ENCODE peak calls at places on chromosomes 7 and 10, in ten cellular contexts. One of them, this sample, is unnamed.

GRCh38 chr10:128095023-128095752 is 31.0 kb downstream of the MKI67 start:
- DNase-seq in psoas muscle: no peak
- DNase-seq in Panc1: no peak
- DNase-seq in keratinocyte: no peak
- DNase-seq in lower lobe of right lung: no peak
- DNase-seq in ovary: no peak
- DNase-seq in thyroid gland: no peak
- DNase-seq in body of pancreas: no peak
- DNase-seq in SK-N-SH: no peak
- DNase-seq in PC-3: peak; percentile 18
- DNase-seq in this sample: peak; percentile 65

GRCh38 chr7:150339369-150339768 is 2.1 kb downstream of the RARRES2 start:
- DNase-seq in psoas muscle: no peak
- DNase-seq in Panc1: no peak
- DNase-seq in keratinocyte: no peak
- DNase-seq in lower lobe of right lung: no peak
- DNase-seq in ovary: no peak
- DNase-seq in thyroid gland: no peak
- DNase-seq in body of pancreas: no peak
- DNase-seq in SK-N-SH: no peak
- DNase-seq in PC-3: no peak
- DNase-seq in this sample: no peak

GRCh38 chr7:128029405-128029995 is 1.7 kb downstream of the LRRC4 start:
- DNase-seq in psoas muscle: no peak
- DNase-seq in Panc1: no peak
- DNase-seq in keratinocyte: no peak
- DNase-seq in lower lobe of right lung: no peak
- DNase-seq in ovary: no peak
- DNase-seq in thyroid gland: no peak
- DNase-seq in body of pancreas: no peak
- DNase-seq in SK-N-SH: no peak
- DNase-seq in PC-3: no peak
- DNase-seq in this sample: no peak

GRCh38 chr10:117720931-117721826 is 178.6 kb downstream of the EMX2 start:
- DNase-seq in psoas muscle: no peak
- DNase-seq in Panc1: no peak
- DNase-seq in keratinocyte: no peak
- DNase-seq in lower lobe of right lung: no peak
- DNase-seq in ovary: no peak
- DNase-seq in thyroid gland: no peak
- DNase-seq in body of pancreas: no peak
- DNase-seq in SK-N-SH: no peak
- DNase-seq in PC-3: no peak
- DNase-seq in this sample: no peak

GRCh38 chr7:140670343-140670935 is 2.3 kb upstream of the ADCK2 start:
- DNase-seq in psoas muscle: no peak
- DNase-seq in Panc1: no peak
- DNase-seq in keratinocyte: no peak
- DNase-seq in lower lobe of right lung: no peak
- DNase-seq in ovary: no peak
- DNase-seq in thyroid gland: no peak
- DNase-seq in body of pancreas: no peak
- DNase-seq in SK-N-SH: no peak
- DNase-seq in PC-3: no peak
- DNase-seq in this sample: no peak

GRCh38 chr10:86655173-86655540 is 810 bp downstream of the OPN4 start:
- DNase-seq in psoas muscle: no peak
- DNase-seq in Panc1: no peak
- DNase-seq in keratinocyte: no peak
- DNase-seq in lower lobe of right lung: peak; percentile 14
- DNase-seq in ovary: no peak
- DNase-seq in thyroid gland: no peak
- DNase-seq in body of pancreas: no peak
- DNase-seq in SK-N-SH: peak; percentile 4
- DNase-seq in PC-3: no peak
- DNase-seq in this sample: no peak

GRCh38 chr10:10872035-10872673 is 145.5 kb upstream of the CELF2 start:
- DNase-seq in psoas muscle: no peak
- DNase-seq in Panc1: no peak
- DNase-seq in keratinocyte: no peak
- DNase-seq in lower lobe of right lung: no peak
- DNase-seq in ovary: no peak
- DNase-seq in thyroid gland: no peak
- DNase-seq in body of pancreas: peak; percentile 13
- DNase-seq in SK-N-SH: no peak
- DNase-seq in PC-3: no peak
- DNase-seq in this sample: no peak

GRCh38 chr10:44293842-44294241 is 91.1 kb downstream of the CXCL12 start:
- DNase-seq in psoas muscle: peak; percentile 67
- DNase-seq in Panc1: no peak
- DNase-seq in keratinocyte: no peak
- DNase-seq in lower lobe of right lung: peak; percentile 69
- DNase-seq in ovary: peak; percentile 47
- DNase-seq in thyroid gland: peak; percentile 65
- DNase-seq in body of pancreas: peak; percentile 43
- DNase-seq in SK-N-SH: no peak
- DNase-seq in PC-3: no peak
- DNase-seq in this sample: no peak

GRCh38 chr10:111384556-111384955 is 307.7 kb downstream of the ADRA2A start:
- DNase-seq in psoas muscle: no peak
- DNase-seq in Panc1: no peak
- DNase-seq in keratinocyte: no peak
- DNase-seq in lower lobe of right lung: no peak
- DNase-seq in ovary: no peak
- DNase-seq in thyroid gland: no peak
- DNase-seq in body of pancreas: no peak
- DNase-seq in SK-N-SH: no peak
- DNase-seq in PC-3: no peak
- DNase-seq in this sample: no peak

GRCh38 chr7:7971308-7972040 is 2.9 kb downstream of the GLCCI1 start:
- DNase-seq in psoas muscle: no peak
- DNase-seq in Panc1: no peak
- DNase-seq in keratinocyte: no peak
- DNase-seq in lower lobe of right lung: no peak
- DNase-seq in ovary: no peak
- DNase-seq in thyroid gland: no peak
- DNase-seq in body of pancreas: no peak
- DNase-seq in SK-N-SH: no peak
- DNase-seq in PC-3: no peak
- DNase-seq in this sample: no peak

GRCh38 chr10:76717141-76717540 is 920.5 kb downstream of the KCNMA1 start:
- DNase-seq in psoas muscle: no peak
- DNase-seq in Panc1: no peak
- DNase-seq in keratinocyte: no peak
- DNase-seq in lower lobe of right lung: no peak
- DNase-seq in ovary: no peak
- DNase-seq in thyroid gland: no peak
- DNase-seq in body of pancreas: no peak
- DNase-seq in SK-N-SH: no peak
- DNase-seq in PC-3: peak; percentile 99
- DNase-seq in this sample: no peak

GRCh38 chr10:30046476-30046875 is 12.9 kb downstream of the JCAD start:
- DNase-seq in psoas muscle: no peak
- DNase-seq in Panc1: no peak
- DNase-seq in keratinocyte: no peak
- DNase-seq in lower lobe of right lung: no peak
- DNase-seq in ovary: no peak
- DNase-seq in thyroid gland: no peak
- DNase-seq in body of pancreas: no peak
- DNase-seq in SK-N-SH: no peak
- DNase-seq in PC-3: no peak
- DNase-seq in this sample: no peak

GRCh38 chr7:48617988-48618387 is 306.4 kb upstream of the CDC14C start:
- DNase-seq in psoas muscle: no peak
- DNase-seq in Panc1: no peak
- DNase-seq in keratinocyte: no peak
- DNase-seq in lower lobe of right lung: no peak
- DNase-seq in ovary: no peak
- DNase-seq in thyroid gland: no peak
- DNase-seq in body of pancreas: no peak
- DNase-seq in SK-N-SH: no peak
- DNase-seq in PC-3: peak; percentile 6
- DNase-seq in this sample: no peak

GRCh38 chr10:91170418-91170817 is 50.0 kb upstream of the PCGF5 start:
- DNase-seq in psoas muscle: no peak
- DNase-seq in Panc1: no peak
- DNase-seq in keratinocyte: no peak
- DNase-seq in lower lobe of right lung: no peak
- DNase-seq in ovary: no peak
- DNase-seq in thyroid gland: no peak
- DNase-seq in body of pancreas: no peak
- DNase-seq in SK-N-SH: no peak
- DNase-seq in PC-3: no peak
- DNase-seq in this sample: no peak

GRCh38 chr7:28800150-28800549 is 158.0 kb downstream of the TRIL start:
- DNase-seq in psoas muscle: peak; percentile 59
- DNase-seq in Panc1: no peak
- DNase-seq in keratinocyte: no peak
- DNase-seq in lower lobe of right lung: peak; percentile 71
- DNase-seq in ovary: no peak
- DNase-seq in thyroid gland: no peak
- DNase-seq in body of pancreas: peak; percentile 50
- DNase-seq in SK-N-SH: no peak
- DNase-seq in PC-3: no peak
- DNase-seq in this sample: no peak

GRCh38 chr10:73413108-73413527 is 740 bp downstream of the ANXA7 start:
- DNase-seq in psoas muscle: peak; percentile 63
- DNase-seq in Panc1: peak; percentile 17
- DNase-seq in keratinocyte: peak; percentile 35
- DNase-seq in lower lobe of right lung: no peak
- DNase-seq in ovary: no peak
- DNase-seq in thyroid gland: no peak
- DNase-seq in body of pancreas: peak; percentile 76
- DNase-seq in SK-N-SH: peak; percentile 48
- DNase-seq in PC-3: peak; percentile 96
- DNase-seq in this sample: no peak

GRCh38 chr10:112510384-112510783 is 63.4 kb downstream of the VTI1A start:
- DNase-seq in psoas muscle: no peak
- DNase-seq in Panc1: no peak
- DNase-seq in keratinocyte: no peak
- DNase-seq in lower lobe of right lung: no peak
- DNase-seq in ovary: no peak
- DNase-seq in thyroid gland: no peak
- DNase-seq in body of pancreas: no peak
- DNase-seq in SK-N-SH: no peak
- DNase-seq in PC-3: no peak
- DNase-seq in this sample: no peak

DNA sequence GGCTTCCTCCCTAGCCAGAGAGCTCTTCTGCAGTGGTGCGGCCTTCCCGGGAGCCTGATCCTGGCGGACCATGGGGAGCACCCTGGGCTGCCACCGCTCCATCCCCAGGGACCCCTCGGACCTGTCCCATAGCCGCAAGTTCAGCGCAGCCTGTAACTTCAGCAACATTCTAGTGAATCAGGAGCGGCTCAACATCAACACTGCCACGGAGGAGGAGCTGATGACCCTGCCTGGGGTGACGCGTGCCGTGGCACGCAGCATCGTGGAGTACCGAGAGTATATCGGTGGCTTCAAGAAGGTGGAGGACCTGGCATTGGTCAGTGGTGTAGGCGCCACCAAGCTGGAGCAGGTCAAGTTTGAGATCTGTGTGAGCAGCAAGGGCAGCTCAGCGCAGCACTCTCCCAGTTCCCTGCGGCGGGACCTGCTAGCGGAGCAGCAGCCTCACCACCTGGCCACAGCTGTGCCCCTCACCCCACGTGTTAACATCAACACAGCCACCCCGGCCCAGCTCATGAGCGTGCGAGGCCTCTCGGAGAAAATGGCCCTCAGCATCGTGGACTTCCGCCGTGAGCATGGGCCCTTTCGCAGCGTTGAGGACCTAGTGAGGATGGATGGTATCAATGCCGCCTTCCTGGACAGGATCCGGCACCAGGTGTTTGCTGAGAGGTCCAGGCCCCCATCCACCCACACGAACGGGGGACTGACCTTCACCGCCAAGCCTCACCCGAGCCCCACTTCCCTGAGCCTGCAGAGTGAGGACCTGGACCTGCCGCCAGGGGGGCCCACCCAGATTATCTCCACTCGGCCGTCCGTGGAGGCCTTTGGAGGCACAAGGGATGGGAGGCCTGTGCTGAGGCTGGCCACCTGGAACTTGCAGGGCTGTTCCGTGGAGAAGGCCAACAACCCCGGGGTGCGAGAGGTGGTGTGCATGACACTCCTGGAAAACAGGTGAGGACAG is 1.5 kb downstream of the EEPD1 start:
- DNase-seq in psoas muscle: peak; percentile 71
- DNase-seq in Panc1: no peak
- DNase-seq in keratinocyte: no peak
- DNase-seq in lower lobe of right lung: peak; percentile 54
- DNase-seq in ovary: peak; percentile 53
- DNase-seq in thyroid gland: no peak
- DNase-seq in body of pancreas: no peak
- DNase-seq in SK-N-SH: no peak
- DNase-seq in PC-3: peak; percentile 25
- DNase-seq in this sample: no peak
- H3K27ac ChIP-seq in psoas muscle: peak overlapping the region; percentile 95
- H3K27ac ChIP-seq in Panc1: peak overlapping the region; percentile 91
- H3K27ac ChIP-seq in keratinocyte: no peak overlapping the region
- H3K27ac ChIP-seq in lower lobe of right lung: peak overlapping the region; percentile 82
- H3K27ac ChIP-seq in ovary: no peak overlapping the region
- H3K27ac ChIP-seq in thyroid gland: no peak overlapping the region
- H3K27ac ChIP-seq in body of pancreas: peak overlapping the region; percentile 77
- H3K27ac ChIP-seq in SK-N-SH: no peak overlapping the region
- H3K27ac ChIP-seq in PC-3: peak overlapping the region; percentile 9
- H3K27ac ChIP-seq in this sample: no peak overlapping the region

GRCh38 chr10:17649052-17649451 is 5.1 kb downstream of the STAM start:
- DNase-seq in psoas muscle: no peak
- DNase-seq in Panc1: no peak
- DNase-seq in keratinocyte: no peak
- DNase-seq in lower lobe of right lung: no peak
- DNase-seq in ovary: no peak
- DNase-seq in thyroid gland: no peak
- DNase-seq in body of pancreas: no peak
- DNase-seq in SK-N-SH: no peak
- DNase-seq in PC-3: no peak
- DNase-seq in this sample: no peak
- H3K4me3 ChIP-seq in psoas muscle: no peak overlapping the region
- H3K4me3 ChIP-seq in Panc1: no peak overlapping the region
- H3K4me3 ChIP-seq in keratinocyte: no peak overlapping the region
- H3K4me3 ChIP-seq in lower lobe of right lung: no peak overlapping the region
- H3K4me3 ChIP-seq in ovary: no peak overlapping the region
- H3K4me3 ChIP-seq in thyroid gland: no peak overlapping the region
- H3K4me3 ChIP-seq in body of pancreas: no peak overlapping the region
- H3K4me3 ChIP-seq in SK-N-SH: no peak overlapping the region
- H3K4me3 ChIP-seq in PC-3: no peak overlapping the region
- H3K4me3 ChIP-seq in this sample: no peak overlapping the region

GRCh38 chr7:97020601-97021442 is 3.8 kb downstream of the DLX5 start:
- DNase-seq in psoas muscle: no peak
- DNase-seq in Panc1: no peak
- DNase-seq in keratinocyte: no peak
- DNase-seq in lower lobe of right lung: no peak
- DNase-seq in ovary: no peak
- DNase-seq in thyroid gland: no peak
- DNase-seq in body of pancreas: no peak
- DNase-seq in SK-N-SH: no peak
- DNase-seq in PC-3: no peak
- DNase-seq in this sample: no peak
- H3K27ac ChIP-seq in psoas muscle: no peak overlapping the region
- H3K27ac ChIP-seq in Panc1: no peak overlapping the region
- H3K27ac ChIP-seq in keratinocyte: no peak overlapping the region
- H3K27ac ChIP-seq in lower lobe of right lung: no peak overlapping the region
- H3K27ac ChIP-seq in ovary: no peak overlapping the region
- H3K27ac ChIP-seq in thyroid gland: no peak overlapping the region
- H3K27ac ChIP-seq in body of pancreas: no peak overlapping the region
- H3K27ac ChIP-seq in SK-N-SH: no peak overlapping the region
- H3K27ac ChIP-seq in PC-3: no peak overlapping the region
- H3K27ac ChIP-seq in this sample: no peak overlapping the region

GRCh38 chr7:155458317-155459132 is 596 bp downstream of the EN2 start:
- DNase-seq in psoas muscle: no peak
- DNase-seq in Panc1: no peak
- DNase-seq in keratinocyte: no peak
- DNase-seq in lower lobe of right lung: no peak
- DNase-seq in ovary: peak; percentile 32
- DNase-seq in thyroid gland: no peak
- DNase-seq in body of pancreas: no peak
- DNase-seq in SK-N-SH: peak; percentile 77
- DNase-seq in PC-3: no peak
- DNase-seq in this sample: no peak
- H3K4me3 ChIP-seq in psoas muscle: peak overlapping the region; percentile 53
- H3K4me3 ChIP-seq in Panc1: peak overlapping the region; percentile 49
- H3K4me3 ChIP-seq in keratinocyte: peak overlapping the region; percentile 32
- H3K4me3 ChIP-seq in lower lobe of right lung: peak overlapping the region; percentile 17
- H3K4me3 ChIP-seq in ovary: peak overlapping the region; percentile 32
- H3K4me3 ChIP-seq in thyroid gland: no peak overlapping the region
- H3K4me3 ChIP-seq in body of pancreas: no peak overlapping the region
- H3K4me3 ChIP-seq in SK-N-SH: peak overlapping the region; percentile 43
- H3K4me3 ChIP-seq in PC-3: peak overlapping the region; percentile 72
- H3K4me3 ChIP-seq in this sample: no peak overlapping the region

This sample was measured in CD8-positive, alpha-beta memory T cell.